ENCODE peak calls at places on chromosomes 11 and 22, in nine cellular contexts. K is endodermal cell; I is body of pancreas; E is heart left ventricle; S is naive thymus-derived CD4-positive, alpha-beta T cell; V is colonic mucosa; G is CD8-positive, alpha-beta memory T cell; U is neuronal stem cell; M is fibroblast of lung. P is an unnamed sample. For H3K27me3, the result is how much of the 10 kb centered on the place peaks cover.

GRCh38 chr22:20101638-20102037 is 14.3 kb upstream of the RANBP1 start:
- DNase-seq in U (no peak), G (no peak), M (no peak), V (no peak), I (no peak), K (no peak), S (no peak), E (no peak), P (peak)

GRCh38 chr11:10309163-10310093 is 4.6 kb downstream of the ADM start:
- DNase-seq in V (peak), I (peak), U (no peak), E (no peak), S (no peak), M (peak), K (peak), G (no peak), P (peak)

GRCh38 chr22:22692707-22693530 is 48.5 kb downstream of the GGTLC2 start:
- DNase-seq in U (peak), S (peak), I (peak), E (no peak), G (peak), K (peak), V (peak), M (peak), P (no peak)

GRCh38 chr11:46338988-46339666 is 8.1 kb upstream of the DGKZ start:
- DNase-seq in U (no peak), M (no peak), E (peak), G (no peak), S (no peak), V (no peak), K (peak), I (no peak), P (peak)

GRCh38 chr11:10387209-10388083 is 67.6 kb upstream of the AMPD3 start:
- DNase-seq in E (no peak), S (no peak), U (no peak), M (peak), K (no peak), V (peak), G (no peak), I (peak), P (peak)

GRCh38 chr11:16783321-16783801 is 44.9 kb downstream of the C11orf58 start:
- DNase-seq in I (no peak), S (no peak), E (no peak), M (no peak), K (no peak), G (no peak), U (no peak), V (no peak), P (peak)

GRCh38 chr22:43474161-43475101 is 62.6 kb downstream of the MPPED1 start:
- DNase-seq in I (no peak), M (no peak), U (no peak), V (no peak), G (no peak), S (no peak), E (no peak), K (no peak), P (no peak)

GRCh38 chr22:19820880-19821522 is 33.7 kb downstream of the GNB1L start:
- DNase-seq in G (no peak), U (no peak), I (peak), S (no peak), M (no peak), E (no peak), K (peak), V (peak), P (peak)

GRCh38 chr11:109870313-109870712 is 222.9 kb upstream of the ZC3H12C start:
- DNase-seq in I (no peak), G (no peak), E (no peak), K (no peak), V (no peak), M (no peak), U (no peak), S (no peak), P (no peak)

GRCh38 chr11:2553886-2554285 is 109.1 kb downstream of the KCNQ1 start:
- DNase-seq in K (peak), V (no peak), I (no peak), E (no peak), U (no peak), G (no peak), M (no peak), S (no peak), P (no peak)

GRCh38 chr11:96318399-96318798 is 24.6 kb downstream of the MAML2 start:
- DNase-seq in S (no peak), G (no peak), E (no peak), V (no peak), U (no peak), K (no peak), M (no peak), I (no peak), P (no peak)

GRCh38 chr11:62461740-62462522 is 43.1 kb downstream of the SCGB1A1 start:
- DNase-seq in E (no peak), M (peak), I (no peak), V (no peak), G (no peak), S (no peak), K (no peak), U (no peak), P (no peak)

GRCh38 chr11:121555172-121555571 is 102.4 kb upstream of the SORL1-AS1 start:
- DNase-seq in M (no peak), K (peak), V (no peak), E (no peak), G (no peak), S (no peak), I (no peak), U (no peak), P (no peak)

GRCh38 chr22:40602231-40602630 is 34.3 kb downstream of the MRTFA start:
- DNase-seq in V (no peak), E (no peak), S (no peak), U (no peak), M (peak), G (no peak), K (no peak), I (no peak), P (no peak)

GRCh38 chr11:1202154-1202775 is 20.6 kb upstream of the MUC5B start:
- DNase-seq in I (peak), M (no peak), U (no peak), G (no peak), S (no peak), V (no peak), E (peak), K (peak), P (peak)

GRCh38 chr11:1411301-1411700 is 21.6 kb downstream of the BRSK2 start:
- DNase-seq in E (no peak), I (peak), M (no peak), K (no peak), U (no peak), V (no peak), G (no peak), S (no peak), P (peak)

GRCh38 chr11:124863137-124863825 is 2.0 kb upstream of the ROBO3 start:
- DNase-seq in G (no peak), K (peak), V (no peak), M (peak), U (no peak), E (no peak), S (no peak), I (peak), P (peak)

GRCh38 chr11:63511349-63511748 is 5.5 kb downstream of the LGALS12 start:
- DNase-seq in V (no peak), U (no peak), G (no peak), M (no peak), S (no peak), E (no peak), K (no peak), I (no peak), P (peak)

GRCh38 chr11:17075506-17075905 is 2.0 kb downstream of the RPS13 start:
- DNase-seq in E (no peak), S (no peak), U (no peak), M (no peak), V (no peak), G (no peak), I (no peak), K (no peak), P (no peak)

GRCh38 chr11:105862736-105863367 is 159.2 kb downstream of the MSANTD4 start:
- DNase-seq in G (peak), V (no peak), U (peak), E (no peak), S (peak), K (no peak), M (peak), I (no peak), P (no peak)

GRCh38 chr11:135033545-135033944 is 621.5 kb upstream of the B3GAT1 start:
- DNase-seq in I (no peak), E (no peak), U (peak), G (no peak), K (peak), S (no peak), V (no peak), M (peak), P (no peak)

GRCh38 chr22:20130739-20131592 is 638 bp upstream of the ZDHHC8 start:
- DNase-seq in G (peak), U (peak), V (peak), S (peak), I (peak), E (peak), K (peak), M (peak), P (peak)

GRCh38 chr11:27205779-27206549 is 157.1 kb downstream of the CCDC34 start:
- DNase-seq in K (no peak), E (no peak), U (no peak), V (peak), G (no peak), S (no peak), M (no peak), I (no peak), P (no peak)

GRCh38 chr11:32821917-32822560 is 7.7 kb upstream of the PRRG4 start:
- DNase-seq in M (no peak), I (no peak), U (no peak), S (no peak), G (no peak), E (no peak), V (no peak), K (no peak), P (no peak)

GRCh38 chr11:8266246-8267241 is 2.9 kb upstream of the LMO1 start:
- DNase-seq in E (no peak), K (peak), V (no peak), S (no peak), M (no peak), U (no peak), G (no peak), I (peak), P (no peak)
- H3K27me3 ChIP-seq in E (half or more), K (half or more), V (half or more), S (under half), M (under half), U (half or more), G (under half), I (under half), P (under half)

GRCh38 chr11:11620966-11621880 is 582 bp downstream of the GALNT18 start:
- DNase-seq in U (peak), I (peak), K (peak), S (no peak), M (peak), G (no peak), V (peak), E (peak), P (peak)
- H3K27me3 ChIP-seq in U (half or more), I (under half), K (half or more), S (under half), M (under half), G (under half), V (under half), E (under half), P (under half)

GRCh38 chr11:69931060-69931910 is 112.1 kb upstream of the FGF3 start:
- DNase-seq in I (peak), E (no peak), K (peak), V (no peak), M (no peak), G (no peak), S (no peak), U (no peak), P (no peak)

GRCh38 chr11:69930081-69931059 is 111.2 kb upstream of the FGF3 start:
- DNase-seq in M (no peak), E (no peak), V (no peak), S (no peak), U (no peak), I (peak), G (no peak), K (peak), P (no peak)

GRCh38 chr11:69926376-69927050 is 107.3 kb upstream of the FGF3 start:
- DNase-seq in U (no peak), G (no peak), I (no peak), K (peak), E (no peak), S (no peak), M (no peak), V (no peak), P (no peak)

GRCh38 chr11:69925366-69926196 is 106.4 kb upstream of the FGF3 start:
- DNase-seq in G (no peak), U (no peak), I (peak), S (no peak), M (no peak), V (no peak), E (no peak), K (peak), P (no peak)

DNA sequence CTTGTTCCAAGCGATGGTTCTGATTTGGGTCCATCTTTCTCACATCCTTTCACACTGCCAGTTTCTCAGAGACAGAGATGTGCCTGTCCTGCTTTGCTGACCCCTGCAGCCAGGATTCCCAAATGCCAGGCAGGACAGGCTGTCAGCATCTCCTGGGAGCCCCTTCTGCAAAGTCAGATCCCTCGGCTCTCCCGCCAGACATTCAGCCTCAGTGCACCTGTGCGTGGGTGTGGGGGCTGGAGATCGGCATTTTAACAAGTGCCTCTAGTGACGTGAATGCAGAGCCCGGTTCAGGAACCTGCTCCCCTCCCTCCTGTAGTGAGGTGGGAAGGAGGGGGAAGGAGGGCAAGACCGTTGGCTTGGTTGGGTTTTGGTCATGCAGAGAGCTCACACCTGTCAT is 108.9 kb upstream of the FGF3 start:
- DNase-seq in V (no peak), E (no peak), U (no peak), K (peak), S (no peak), G (no peak), M (no peak), I (no peak), P (no peak)
- H3K27me3 ChIP-seq in V (under half), E (under half), U (under half), K (under half), S (under half), G (under half), M (under half), I (under half), P (under half)

GRCh38 chr11:7451520-7451919 is 33.8 kb upstream of the OLFML1 start:
- DNase-seq in G (no peak), S (no peak), I (no peak), U (no peak), V (no peak), M (no peak), K (peak), E (no peak), P (no peak)
- H3K27me3 ChIP-seq in G (under half), S (under half), I (under half), U (under half), V (under half), M (under half), K (under half), E (under half), P (under half)

GRCh38 chr22:36454916-36455570 is 26.4 kb downstream of the TXN2 start:
- DNase-seq in S (peak), M (peak), U (peak), K (peak), E (peak), V (peak), G (peak), I (peak), P (peak)

GRCh38 chr22:36455571-36456458 is 25.6 kb downstream of the TXN2 start:
- DNase-seq in K (no peak), E (no peak), G (no peak), V (peak), U (no peak), I (peak), M (no peak), S (no peak), P (no peak)

GRCh38 chr22:36453266-36453607 is 28.2 kb downstream of the TXN2 start:
- DNase-seq in I (no peak), M (no peak), U (no peak), V (peak), S (no peak), G (no peak), K (no peak), E (no peak), P (no peak)

GRCh38 chr22:36452473-36453265 is 28.8 kb downstream of the TXN2 start:
- DNase-seq in U (no peak), K (no peak), S (no peak), E (no peak), G (no peak), V (no peak), I (no peak), M (no peak), P (no peak)

GRCh38 chr22:36453855-36454378 is 27.5 kb downstream of the TXN2 start:
- DNase-seq in K (no peak), I (no peak), M (no peak), V (no peak), G (no peak), S (no peak), E (no peak), U (no peak), P (no peak)
- H3K27me3 ChIP-seq in K (under half), I (under half), M (under half), V (under half), G (under half), S (under half), E (under half), U (under half), P (under half)